ENCODE peak calls at places on chromosomes 6 and 20, in seven cellular contexts. P is upper lobe of left lung, Z is HCT116, Q is HL-60, X is prostate gland, H is GM12892, G is transverse colon. L is an unnamed sample.

GRCh38 chr6:119308048-119308570 is 41.5 kb downstream of the MAN1A1 start:
- DNase-seq in G (no peak), P (no peak), Z (peak), Q (peak), X (no peak), H (no peak), L (no peak)

GRCh38 chr6:33201147-33201545 is 479 bp downstream of the SLC39A7 start:
- DNase-seq in G (no peak), X (no peak), Z (no peak), H (no peak), P (peak), Q (no peak), L (no peak)

GRCh38 chr20:24004470-24004869 is 15.9 kb upstream of the GGTLC1 start:
- DNase-seq in P (no peak), H (no peak), G (no peak), Q (no peak), Z (no peak), X (no peak), L (no peak)

GRCh38 chr20:6765469-6766058 is 1.9 kb upstream of the BMP2 start:
- DNase-seq in P (no peak), G (no peak), Z (peak), H (no peak), Q (no peak), X (no peak), L (no peak)

GRCh38 chr20:62014889-62015375 is 50.7 kb downstream of the TAF4 start:
- DNase-seq in G (no peak), H (no peak), Q (no peak), Z (no peak), P (peak), X (no peak), L (no peak)

GRCh38 chr6:146598785-146599405 is at the start of gene ADGB:
- DNase-seq in G (peak), Z (no peak), H (no peak), Q (peak), P (peak), X (no peak), L (no peak)

GRCh38 chr20:44134897-44135810 is 51.8 kb downstream of the JPH2 start:
- DNase-seq in P (no peak), Q (peak), H (no peak), Z (no peak), G (no peak), X (no peak), L (no peak)

GRCh38 chr6:116557863-116558262 is 4.3 kb downstream of the CALHM4 start:
- DNase-seq in Z (peak), X (peak), P (no peak), H (no peak), Q (no peak), G (no peak), L (no peak)

GRCh38 chr20:12262747-12263146 is 345.1 kb downstream of the BTBD3 start:
- DNase-seq in Q (no peak), Z (no peak), G (no peak), H (no peak), P (no peak), X (no peak), L (no peak)

GRCh38 chr20:5996765-5997164 is 46.3 kb downstream of the MCM8 start:
- DNase-seq in Q (peak), G (peak), H (peak), P (no peak), Z (no peak), X (peak), L (peak)

GRCh38 chr6:17012421-17013225 is 89.2 kb upstream of the STMND1 start:
- DNase-seq in H (no peak), X (peak), Z (no peak), P (no peak), G (peak), Q (no peak), L (no peak)

GRCh38 chr20:19291024-19291817 is 78.8 kb downstream of the SLC24A3 start:
- DNase-seq in P (peak), G (no peak), X (no peak), Q (no peak), Z (no peak), H (no peak), L (no peak)

GRCh38 chr6:105258816-105259215 is 79.0 kb upstream of the POPDC3 start:
- DNase-seq in Z (no peak), P (no peak), Q (no peak), X (no peak), H (no peak), G (no peak), L (no peak)

GRCh38 chr20:46419882-46420281 is 13.5 kb upstream of the ELMO2 start:
- DNase-seq in Q (no peak), G (no peak), X (no peak), P (no peak), H (no peak), Z (no peak), L (no peak)

GRCh38 chr20:63310265-63310971 is 17.4 kb downstream of the COL20A1 start:
- DNase-seq in Q (no peak), Z (no peak), G (no peak), X (no peak), P (peak), H (no peak), L (no peak)

GRCh38 chr6:36743538-36744441 is 46.2 kb downstream of the RAB44 start:
- DNase-seq in Z (no peak), X (no peak), H (no peak), G (peak), P (no peak), Q (no peak), L (no peak)

GRCh38 chr6:134145786-134146185 is 93.4 kb upstream of the SLC2A12 start:
- DNase-seq in P (no peak), Z (no peak), Q (peak), H (no peak), X (no peak), G (no peak), L (no peak)

GRCh38 chr6:122789862-122790739 is 1.0 kb downstream of the SMPDL3A start:
- DNase-seq in H (peak), G (no peak), Q (peak), X (peak), P (no peak), Z (no peak), L (peak)

GRCh38 chr6:43911625-43912577 is 141.9 kb downstream of the VEGFA start:
- DNase-seq in H (no peak), X (no peak), Q (no peak), Z (no peak), P (no peak), G (no peak), L (no peak)

GRCh38 chr6:37242429-37243052 is 15.0 kb upstream of the TBC1D22B start:
- DNase-seq in P (no peak), H (no peak), Q (no peak), X (peak), G (no peak), Z (peak), L (no peak)

GRCh38 chr20:38245753-38246152 is 14.8 kb downstream of the KIAA1755 start:
- DNase-seq in X (peak), Q (no peak), Z (no peak), P (no peak), G (no peak), H (no peak), L (no peak)

GRCh38 chr6:170091000-170091638 is 199.8 kb downstream of the DLL1 start:
- DNase-seq in X (no peak), Q (no peak), H (no peak), G (peak), Z (no peak), P (peak), L (no peak)

GRCh38 chr6:40899684-40900155 is 139.3 kb downstream of the UNC5CL start:
- DNase-seq in Q (no peak), X (no peak), G (peak), H (no peak), Z (no peak), P (no peak), L (no peak)

DNA sequence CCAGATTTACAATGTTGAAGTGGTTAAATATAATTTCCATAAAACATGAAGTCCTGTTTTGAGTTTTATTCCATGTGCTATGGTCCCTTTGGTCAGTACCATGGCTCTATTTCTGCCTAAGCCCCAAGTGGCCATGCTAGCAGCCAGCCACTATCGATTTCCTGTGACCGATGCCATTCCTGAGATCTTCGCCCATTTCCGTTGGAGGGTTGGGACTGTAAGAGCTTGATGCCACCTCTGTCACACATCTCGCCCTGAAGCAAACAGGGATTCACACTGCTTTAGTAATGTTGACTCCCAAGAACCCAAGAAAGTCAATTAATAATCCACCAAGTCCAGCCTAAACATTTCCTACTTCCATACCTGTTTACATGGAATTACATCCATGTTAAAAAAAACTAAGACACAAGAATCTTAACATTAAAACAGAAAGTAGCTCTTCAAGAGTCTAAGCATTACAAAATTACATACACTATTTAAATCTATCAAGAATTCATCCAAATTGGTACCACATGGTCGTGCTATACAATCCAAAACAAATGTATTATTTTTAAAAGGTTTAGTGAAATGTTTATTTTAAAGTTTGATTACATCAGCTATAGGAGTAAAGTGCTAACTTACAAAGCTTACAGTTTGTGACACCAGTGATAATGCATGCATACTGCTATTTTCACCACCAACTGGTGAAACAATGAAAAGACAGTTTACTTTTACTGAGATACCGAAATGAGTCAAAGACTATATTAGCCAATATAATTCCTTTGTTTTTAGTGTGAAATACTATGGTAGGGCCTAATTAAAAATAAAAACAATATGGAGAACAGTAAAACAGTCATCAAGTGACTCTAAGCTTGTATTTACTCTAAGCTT is 2.5 kb downstream of the RBM39 start:
- DNase-seq in G (no peak), X (no peak), H (no peak), P (no peak), Q (no peak), Z (no peak), L (no peak)
- TF ChIP-seq POLR2AphosphoS5 in G (no peak), X (no peak), H (peak), P (peak), Q (no peak), Z (no peak), L (no peak)

GRCh38 chr6:15712813-15713212 is 50.0 kb upstream of the DTNBP1 start:
- DNase-seq in Z (no peak), X (no peak), G (no peak), P (no peak), H (no peak), Q (no peak), L (no peak)
- TF ChIP-seq POLR2AphosphoS5 in Z (no peak), X (no peak), G (no peak), P (no peak), H (no peak), Q (no peak), L (no peak)

GRCh38 chr6:56444855-56445254 is 197.5 kb upstream of the COL21A1 start:
- DNase-seq in Q (no peak), Z (no peak), P (no peak), X (peak), G (no peak), H (no peak), L (no peak)
- TF ChIP-seq POLR2AphosphoS5 in Q (no peak), Z (no peak), P (no peak), X (peak), G (no peak), H (no peak), L (no peak)

DNA sequence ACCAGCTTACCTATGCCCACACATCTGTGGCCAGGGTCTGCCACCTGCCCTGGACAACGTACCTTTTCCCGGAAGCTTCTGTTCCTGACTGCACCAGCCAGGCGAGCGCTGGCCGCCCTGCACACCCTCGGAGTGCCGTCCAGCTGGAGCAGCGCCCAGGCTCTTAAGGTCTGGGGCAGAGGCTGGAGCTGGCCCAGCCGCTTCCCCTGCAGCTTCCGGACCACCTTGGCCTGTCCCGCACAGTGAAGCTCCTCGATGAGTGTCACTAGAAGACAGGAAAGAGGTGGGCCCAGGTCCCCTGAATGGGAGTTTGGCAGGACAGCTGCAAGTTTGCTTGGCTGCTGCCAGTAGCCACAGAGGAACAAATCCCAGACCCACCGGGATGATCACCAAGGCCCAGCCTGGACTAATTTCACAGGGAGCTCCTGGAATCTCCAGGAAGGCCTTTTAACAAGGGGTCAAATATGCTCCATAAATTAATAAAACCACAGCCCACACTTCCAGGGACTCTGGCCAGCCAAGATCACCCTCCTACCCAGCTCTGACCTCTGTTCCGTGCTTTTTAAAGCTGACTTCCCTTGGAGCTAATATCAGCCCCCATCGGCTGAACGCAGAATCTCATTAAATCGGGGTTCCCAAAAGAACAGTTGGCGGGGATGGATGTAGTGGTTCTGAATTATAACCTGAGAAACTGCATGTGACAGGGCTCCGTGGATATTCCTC is 82.3 kb downstream of the PTPN1 start:
- DNase-seq in X (peak), Q (no peak), Z (no peak), G (no peak), H (no peak), P (peak), L (no peak)
- TF ChIP-seq POLR2AphosphoS5 in X (no peak), Q (no peak), Z (no peak), G (no peak), H (no peak), P (no peak), L (peak)